ENCODE peak calls at places on chromosome 18, in five cellular contexts. S, Q, F, R and M are unnamed samples.

GRCh38 chr18:79604205-79604912 is 75.2 kb upstream of the CTDP1 start:
- DNase-seq in S (peak), Q (no peak), F (no peak), R (no peak), M (no peak)

GRCh38 chr18:32317651-32318050 is 127.8 kb downstream of the MEP1B start:
- DNase-seq in S (no peak), Q (no peak), F (no peak), R (no peak), M (no peak)

GRCh38 chr18:50819027-50819726 is 639 bp downstream of the MRO start:
- DNase-seq in S (no peak), Q (no peak), F (no peak), R (peak), M (no peak)

GRCh38 chr18:55404811-55405654 is 183.0 kb downstream of the TCF4 start:
- DNase-seq in S (no peak), Q (no peak), F (no peak), R (no peak), M (no peak)

GRCh38 chr18:48547456-48548403 is 8.9 kb downstream of the CTIF start:
- DNase-seq in S (no peak), Q (no peak), F (peak), R (peak), M (no peak)

GRCh38 chr18:58338141-58338540 is 290.8 kb downstream of the ALPK2 start:
- DNase-seq in S (no peak), Q (no peak), F (no peak), R (no peak), M (no peak)

GRCh38 chr18:12121175-12122095 is 27.8 kb downstream of the ANKRD62 start:
- DNase-seq in S (no peak), Q (no peak), F (no peak), R (no peak), M (no peak)

GRCh38 chr18:49249523-49249922 is 210.9 kb downstream of the DYM start:
- DNase-seq in S (no peak), Q (no peak), F (peak), R (peak), M (no peak)

GRCh38 chr18:79606621-79607331 is 72.8 kb upstream of the CTDP1 start:
- DNase-seq in S (peak), Q (no peak), F (no peak), R (no peak), M (no peak)

GRCh38 chr18:34583895-34584294 is 126.2 kb upstream of the DTNA start:
- DNase-seq in S (no peak), Q (no peak), F (no peak), R (no peak), M (no peak)

GRCh38 chr18:13482641-13482945 is 243.8 kb downstream of the FAM210A start:
- DNase-seq in S (no peak), Q (no peak), F (no peak), R (no peak), M (no peak)

GRCh38 chr18:12085136-12085535 is 8.5 kb upstream of the ANKRD62 start:
- DNase-seq in S (no peak), Q (no peak), F (no peak), R (no peak), M (no peak)

GRCh38 chr18:80103231-80103630 is 5.8 kb upstream of the ADNP2 start:
- DNase-seq in S (no peak), Q (no peak), F (peak), R (no peak), M (no peak)

GRCh38 chr18:68438983-68439382 is 275.9 kb downstream of the TMX3 start:
- DNase-seq in S (no peak), Q (no peak), F (peak), R (peak), M (no peak)

GRCh38 chr18:51610481-51610880 is 413.0 kb upstream of the MEX3C start:
- DNase-seq in S (no peak), Q (no peak), F (no peak), R (no peak), M (no peak)

GRCh38 chr18:23106575-23106974 is 28.7 kb upstream of the CABLES1 start:
- DNase-seq in S (no peak), Q (no peak), F (peak), R (peak), M (no peak)

GRCh38 chr18:32851936-32852335 is 79.1 kb upstream of the KLHL14 start:
- DNase-seq in S (no peak), Q (no peak), F (no peak), R (no peak), M (no peak)

GRCh38 chr18:58176915-58177717 is 133.1 kb downstream of the NEDD4L start:
- DNase-seq in S (no peak), Q (no peak), F (peak), R (peak), M (no peak)

GRCh38 chr18:37335337-37335736 is 230.3 kb downstream of the CELF4 start:
- DNase-seq in S (no peak), Q (no peak), F (no peak), R (no peak), M (no peak)

GRCh38 chr18:12745095-12745820 is 42.4 kb downstream of the PSMG2 start:
- DNase-seq in S (no peak), Q (no peak), F (no peak), R (no peak), M (no peak)

GRCh38 chr18:44855681-44856080 is 175.0 kb downstream of the SETBP1 start:
- DNase-seq in S (no peak), Q (no peak), F (no peak), R (peak), M (no peak)

GRCh38 chr18:45171575-45172225 is 443.6 kb upstream of the SLC14A2 start:
- DNase-seq in S (no peak), Q (no peak), F (no peak), R (no peak), M (no peak)

GRCh38 chr18:79950440-79951341 is 762 bp downstream of the SLC66A2 start:
- DNase-seq in S (no peak), Q (no peak), F (no peak), R (peak), M (no peak)

GRCh38 chr18:23114911-23115310 is 20.4 kb upstream of the CABLES1 start:
- DNase-seq in S (no peak), Q (no peak), F (no peak), R (no peak), M (no peak)

GRCh38 chr18:457533-457932 is 43.0 kb downstream of the COLEC12 start:
- DNase-seq in S (no peak), Q (no peak), F (no peak), R (no peak), M (no peak)

GRCh38 chr18:63917831-63918230 is 10.1 kb downstream of the SERPINB10 start:
- DNase-seq in S (no peak), Q (no peak), F (no peak), R (no peak), M (no peak)

GRCh38 chr18:45634454-45634853 is 19.2 kb downstream of the SLC14A2 start:
- DNase-seq in S (no peak), Q (no peak), F (no peak), R (no peak), M (no peak)